ENCODE peak calls at places on chromosomes 7 and 10, in six cellular contexts. I, X, Y, M, Q and Z are unnamed samples.

GRCh38 chr10:63431962-63432797 is 33.6 kb downstream of the JMJD1C start:
- DNase-seq in Q (no peak), Y (no peak), I (no peak), M (no peak), X (no peak), Z (peak; percentile 98)

GRCh38 chr7:158270856-158271413 is 316.7 kb downstream of the PTPRN2 start:
- DNase-seq in Y (no peak), Q (no peak), X (no peak), I (no peak), M (no peak), Z (no peak)

GRCh38 chr10:119118231-119118630 is 14.3 kb downstream of the DENND10 start:
- DNase-seq in I (no peak), X (no peak), Q (no peak), Y (no peak), M (no peak), Z (no peak)

GRCh38 chr7:137363683-137364082 is 20.1 kb upstream of the PTN start:
- DNase-seq in Q (no peak), Y (no peak), I (no peak), M (no peak), X (no peak), Z (no peak)

GRCh38 chr10:60662917-60663614 is 115.2 kb upstream of the CDK1 start:
- DNase-seq in X (no peak), M (no peak), Q (no peak), Y (no peak), I (no peak), Z (peak; percentile 54)

GRCh38 chr10:14131261-14131960 is 199.3 kb downstream of the FRMD4A start:
- DNase-seq in I (no peak), M (no peak), Y (no peak), Q (no peak), X (no peak), Z (no peak)

GRCh38 chr7:117871778-117872538 is 1.3 kb downstream of the CTTNBP2 start:
- DNase-seq in X (no peak), Y (no peak), I (no peak), M (peak; percentile 20), Q (peak; percentile 69), Z (no peak)

GRCh38 chr10:98369801-98370200 is 45.2 kb downstream of the PYROXD2 start:
- DNase-seq in Q (no peak), I (no peak), Y (no peak), X (no peak), M (no peak), Z (no peak)

GRCh38 chr7:32536585-32536984 is 41.3 kb downstream of the AVL9 start:
- DNase-seq in Y (no peak), M (no peak), X (no peak), Q (no peak), I (no peak), Z (peak; percentile 86)

GRCh38 chr7:158386866-158387820 is 200.5 kb downstream of the PTPRN2 start:
- DNase-seq in Y (no peak), I (no peak), X (no peak), M (no peak), Q (no peak), Z (no peak)

GRCh38 chr7:14195896-14196295 is 206.4 kb upstream of the ETV1 start:
- DNase-seq in Y (no peak), Q (no peak), M (no peak), X (no peak), I (no peak), Z (no peak)

GRCh38 chr7:1666251-1666778 is 3.8 kb upstream of the ELFN1 start:
- DNase-seq in M (no peak), X (no peak), I (no peak), Q (peak; percentile 29), Y (peak; percentile 32), Z (no peak)

GRCh38 chr10:133154411-133154810 is 5.6 kb upstream of the KNDC1 start:
- DNase-seq in I (no peak), M (no peak), Y (peak; percentile 7), X (no peak), Q (no peak), Z (no peak)

GRCh38 chr10:107623292-107623691 is 458.8 kb upstream of the SORCS1 start:
- DNase-seq in X (no peak), I (no peak), M (no peak), Y (no peak), Q (no peak), Z (peak; percentile 64)

GRCh38 chr7:134481167-134481566 is 22.3 kb upstream of the AKR1B1 start:
- DNase-seq in X (no peak), M (no peak), Q (no peak), I (no peak), Y (no peak), Z (no peak)

GRCh38 chr7:75953918-75954317 is 39.0 kb downstream of the POR start:
- DNase-seq in I (no peak), M (no peak), Y (no peak), X (no peak), Q (no peak), Z (no peak)
- H3K27me3 ChIP-seq in I (no peaks in the 10 kb centered on the region), M (no peaks in the 10 kb centered on the region), Y (no peaks in the 10 kb centered on the region), X (no peaks in the 10 kb centered on the region), Q (no peaks in the 10 kb centered on the region), Z (no peaks in the 10 kb centered on the region)

DNA sequence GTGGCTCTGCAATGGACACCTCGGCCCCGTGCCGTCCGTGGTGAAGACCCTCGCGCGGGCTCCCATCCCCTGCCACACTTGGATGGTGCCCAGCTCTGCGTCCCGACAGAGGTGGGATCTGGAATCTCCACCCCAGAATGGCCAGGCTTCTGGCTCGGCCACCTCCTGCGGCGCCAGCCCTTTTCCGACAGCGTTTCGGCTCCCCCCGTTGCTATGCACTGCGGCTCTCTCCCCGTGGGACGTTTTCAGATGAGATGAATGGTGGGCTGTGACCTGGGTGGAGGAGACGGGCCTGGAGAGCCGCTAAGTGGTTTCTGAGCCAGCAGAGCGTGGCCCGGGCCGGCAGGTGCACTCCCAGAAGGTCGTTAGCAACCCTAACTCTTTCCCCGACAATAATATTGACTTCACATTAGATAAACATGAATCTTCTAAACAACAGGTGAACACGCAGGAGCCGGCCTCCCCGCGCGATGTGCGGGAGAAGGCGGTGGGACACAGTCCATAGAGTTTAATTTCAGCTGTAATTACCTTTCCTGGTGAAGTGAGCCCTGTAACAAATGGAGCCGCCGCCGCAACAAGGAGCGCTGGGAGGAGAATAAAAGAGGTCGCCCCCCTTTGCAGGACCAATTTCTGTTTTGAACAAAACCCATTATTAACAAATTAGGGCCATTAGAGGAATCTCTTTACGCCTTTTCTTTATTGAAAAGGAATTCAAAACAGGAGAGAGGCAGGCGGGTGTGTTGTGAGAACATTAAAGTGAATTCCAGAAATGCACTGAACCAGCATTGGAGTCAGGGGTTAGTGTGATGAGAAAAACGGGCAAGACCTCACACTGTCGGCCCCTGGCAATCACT is 294.3 kb upstream of the PFKP start:
- DNase-seq in Y (no peak), Q (no peak), I (no peak), M (no peak), X (no peak), Z (no peak)
- H3K27ac ChIP-seq in Y (no peak overlapping the region), Q (no peak overlapping the region), I (no peak overlapping the region), M (no peak overlapping the region), X (no peak overlapping the region), Z (no peak overlapping the region)

GRCh38 chr10:8042032-8042863 is 12.2 kb upstream of the GATA3 start:
- DNase-seq in X (no peak), I (no peak), Q (no peak), Y (no peak), M (no peak), Z (no peak)
- H3K27me3 ChIP-seq in X (peaks cover 93% of the 10 kb centered on the region), I (peaks cover 5% of the 10 kb centered on the region), Q (peaks cover 100% of the 10 kb centered on the region), Y (peaks cover 3% of the 10 kb centered on the region), M (peaks cover 71% of the 10 kb centered on the region), Z (peaks cover 42% of the 10 kb centered on the region)

DNA sequence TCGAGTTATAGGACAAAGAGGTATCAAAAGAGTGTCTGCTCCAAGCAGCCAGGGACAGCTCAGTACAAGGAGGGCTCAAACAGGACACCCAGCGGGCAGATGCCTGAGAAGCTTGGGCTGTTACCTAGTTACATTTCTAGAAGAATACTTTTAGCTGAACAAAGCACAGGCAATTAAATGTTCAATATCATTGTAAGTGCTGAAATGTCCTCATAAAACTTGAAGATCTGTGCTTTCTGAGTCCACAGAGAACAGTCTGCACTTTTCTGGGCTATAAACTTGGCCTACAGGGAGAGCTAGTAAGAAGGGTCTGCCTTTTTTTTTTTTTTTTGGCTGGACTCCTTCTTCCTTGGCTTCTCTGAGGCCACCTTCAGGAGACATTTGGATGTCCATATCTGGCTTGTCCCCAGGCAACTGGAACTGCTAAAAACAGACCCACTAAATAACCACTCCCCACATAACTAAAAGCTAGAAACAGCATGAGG is 123.2 kb downstream of the SLC16A9 start:
- DNase-seq in Y (no peak), Q (no peak), X (no peak), M (no peak), I (no peak), Z (peak; percentile 12)
- H3K27ac ChIP-seq in Y (no peak overlapping the region), Q (no peak overlapping the region), X (no peak overlapping the region), M (no peak overlapping the region), I (no peak overlapping the region), Z (peak overlapping the region; percentile 88)

GRCh38 chr10:480928-481551 is 208.4 kb downstream of the DIP2C start:
- DNase-seq in I (no peak), X (no peak), Q (peak; percentile 11), M (no peak), Y (peak; percentile 45), Z (no peak)

GRCh38 chr10:482036-482435 is 207.4 kb downstream of the DIP2C start:
- DNase-seq in M (no peak), X (no peak), Y (peak; percentile 39), I (no peak), Q (peak; percentile 19), Z (no peak)

GRCh38 chr10:482848-483247 is 206.6 kb downstream of the DIP2C start:
- DNase-seq in I (no peak), Y (no peak), X (no peak), M (no peak), Q (no peak), Z (no peak)

GRCh38 chr10:480498-480927 is 209.0 kb downstream of the DIP2C start:
- DNase-seq in Q (peak; percentile 17), Y (no peak), M (no peak), I (no peak), X (no peak), Z (no peak)

DNA sequence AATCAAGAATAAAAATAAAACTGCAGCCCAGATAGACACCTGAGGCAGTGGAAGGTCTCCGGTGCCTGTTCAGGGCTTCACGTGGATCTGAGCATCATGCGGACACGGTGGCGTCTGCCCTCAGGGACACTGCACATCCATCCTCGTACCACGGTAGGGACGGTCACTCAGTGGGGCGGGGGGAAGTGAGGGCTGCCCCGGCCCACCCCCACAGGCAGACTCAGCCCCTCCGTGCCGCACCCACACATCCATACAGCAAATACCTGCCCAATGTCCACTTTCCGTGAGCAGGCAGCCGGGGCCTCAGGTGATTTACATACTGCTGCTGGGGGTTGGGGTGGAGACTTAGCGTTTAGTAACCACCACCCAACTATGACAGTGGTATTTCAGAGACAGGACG is 207.8 kb downstream of the DIP2C start:
- DNase-seq in I (no peak), Y (peak; percentile 31), Q (peak; percentile 17), M (no peak), X (no peak), Z (no peak)
- H3K27me3 ChIP-seq in I (peaks cover 4% of the 10 kb centered on the region), Y (no peaks in the 10 kb centered on the region), Q (no peaks in the 10 kb centered on the region), M (no peaks in the 10 kb centered on the region), X (no peaks in the 10 kb centered on the region), Z (no peaks in the 10 kb centered on the region)